ENCODE peak calls at places on chromosomes 16 and 17, in eight cellular contexts. U is CD4-positive, alpha-beta T cell; J is epithelial cell of esophagus; C is heart right ventricle; E is kidney; D is OCI-LY7; W is GM23338; O is heart left ventricle. K is an unnamed sample.

GRCh38 chr17:15651583-15652110 is 32.1 kb upstream of the FBXW10B start:
- DNase-seq in U (no peak), J (peak), C (peak), E (peak), D (peak), W (peak), O (peak), K (no peak)

GRCh38 chr16:53052519-53053501 is at the start of gene CHD9NB:
- DNase-seq in U (no peak), J (peak), C (no peak), E (peak), D (no peak), W (no peak), O (no peak), K (no peak)

GRCh38 chr17:60602385-60602742 is 2.4 kb downstream of the PPM1D start:
- DNase-seq in U (no peak), J (no peak), C (no peak), E (no peak), D (no peak), W (no peak), O (no peak), K (no peak)

GRCh38 chr17:27455569-27455913 is 707 bp upstream of the KSR1 start:
- DNase-seq in U (no peak), J (no peak), C (no peak), E (no peak), D (no peak), W (no peak), O (no peak), K (no peak)

GRCh38 chr16:2840914-2841313 is 10.8 kb downstream of the ZG16B start:
- DNase-seq in U (no peak), J (no peak), C (no peak), E (peak), D (no peak), W (no peak), O (no peak), K (no peak)

GRCh38 chr17:40557531-40558299 is 7.6 kb downstream of the CCR7 start:
- DNase-seq in U (no peak), J (no peak), C (no peak), E (peak), D (no peak), W (no peak), O (peak), K (no peak)

GRCh38 chr16:56246051-56246817 is 54.9 kb downstream of the GNAO1 start:
- DNase-seq in U (no peak), J (peak), C (no peak), E (peak), D (no peak), W (peak), O (no peak), K (no peak)

GRCh38 chr17:71975331-71975801 is 145.5 kb upstream of the SOX9 start:
- DNase-seq in U (no peak), J (peak), C (peak), E (peak), D (no peak), W (peak), O (peak), K (no peak)

GRCh38 chr16:734981-735881 is 5.6 kb downstream of the CIAO3 start:
- DNase-seq in U (no peak), J (no peak), C (no peak), E (no peak), D (no peak), W (no peak), O (no peak), K (no peak)

GRCh38 chr17:2936771-2937321 is 126.6 kb downstream of the OR1D5 start:
- DNase-seq in U (no peak), J (no peak), C (no peak), E (no peak), D (no peak), W (no peak), O (no peak), K (no peak)

GRCh38 chr17:6005939-6006338 is 64.2 kb upstream of the WSCD1 start:
- DNase-seq in U (no peak), J (no peak), C (no peak), E (no peak), D (no peak), W (no peak), O (no peak), K (no peak)

GRCh38 chr17:55279788-55280579 is 15.2 kb downstream of the HLF start:
- DNase-seq in U (no peak), J (no peak), C (no peak), E (no peak), D (no peak), W (no peak), O (no peak), K (no peak)

GRCh38 chr17:72189781-72190593 is 69.2 kb downstream of the SOX9 start:
- DNase-seq in U (no peak), J (no peak), C (no peak), E (no peak), D (no peak), W (no peak), O (no peak), K (no peak)

GRCh38 chr16:68528686-68529379 is 10.3 kb upstream of the ZFP90 start:
- DNase-seq in U (peak), J (peak), C (peak), E (peak), D (peak), W (peak), O (peak), K (peak)

GRCh38 chr17:18018411-18018921 is 20.5 kb downstream of the ATPAF2 start:
- DNase-seq in U (no peak), J (no peak), C (no peak), E (no peak), D (no peak), W (no peak), O (no peak), K (no peak)

GRCh38 chr16:10979717-10980601 is 35.6 kb downstream of the CLEC16A start:
- DNase-seq in U (no peak), J (peak), C (no peak), E (no peak), D (no peak), W (peak), O (peak), K (no peak)

GRCh38 chr16:10982430-10983174 is 38.2 kb downstream of the CLEC16A start:
- DNase-seq in U (no peak), J (no peak), C (no peak), E (no peak), D (peak), W (no peak), O (peak), K (no peak)

GRCh38 chr16:10983175-10983558 is 38.8 kb downstream of the CLEC16A start:
- DNase-seq in U (no peak), J (peak), C (no peak), E (no peak), D (peak), W (no peak), O (no peak), K (no peak)

GRCh38 chr16:10980811-10981210 is 36.4 kb downstream of the CLEC16A start:
- DNase-seq in U (no peak), J (no peak), C (no peak), E (no peak), D (no peak), W (no peak), O (no peak), K (no peak)

DNA sequence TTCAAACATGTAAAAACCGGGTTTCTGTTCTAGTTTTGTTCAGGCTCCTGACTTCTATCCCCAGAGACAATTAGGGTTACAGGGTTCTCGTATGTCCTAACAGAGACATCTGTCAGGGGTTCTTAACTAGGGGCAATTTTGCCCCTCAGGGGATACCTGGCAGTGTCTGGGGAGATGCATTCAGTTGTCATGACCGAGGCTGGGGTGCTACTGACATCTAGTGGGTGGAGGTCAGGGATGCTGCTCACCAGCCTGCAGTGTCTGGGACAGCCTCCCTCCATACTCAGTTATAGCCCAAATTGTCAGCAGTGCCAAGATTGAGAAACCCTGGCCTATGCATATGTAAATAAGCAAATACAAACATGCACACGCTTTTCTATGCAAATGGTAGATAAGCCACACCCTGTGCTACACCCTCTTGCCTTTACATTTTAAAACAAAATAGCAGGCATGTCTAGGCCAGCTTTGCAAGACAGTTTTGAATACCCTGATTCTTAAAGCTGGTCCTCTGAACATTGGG is 37.4 kb downstream of the CLEC16A start:
- DNase-seq in U (peak), J (peak), C (no peak), E (no peak), D (peak), W (peak), O (no peak), K (no peak)
- TF ChIP-seq CTCF in U (no peak), J (peak), C (no peak), E (no peak), D (peak), W (peak), O (no peak), K (peak)

GRCh38 chr17:64216385-64217248 is 46.4 kb downstream of the TEX2 start:
- DNase-seq in U (no peak), J (no peak), C (peak), E (no peak), D (no peak), W (peak), O (peak), K (no peak)
- TF ChIP-seq CTCF in U (no peak), J (no peak), C (peak), E (no peak), D (peak), W (peak), O (no peak), K (peak)

GRCh38 chr17:81905993-81906392 is 4.0 kb downstream of the NPB start:
- DNase-seq in U (no peak), J (no peak), C (no peak), E (peak), D (no peak), W (no peak), O (no peak), K (no peak)

GRCh38 chr17:81904600-81905423 is 2.8 kb downstream of the NPB start:
- DNase-seq in U (no peak), J (no peak), C (no peak), E (peak), D (no peak), W (no peak), O (no peak), K (peak)

GRCh38 chr17:81905424-81905875 is 3.4 kb downstream of the NPB start:
- DNase-seq in U (no peak), J (no peak), C (no peak), E (peak), D (no peak), W (no peak), O (no peak), K (no peak)

GRCh38 chr17:81907219-81908145 is 3.7 kb downstream of the PCYT2 start:
- DNase-seq in U (no peak), J (no peak), C (no peak), E (no peak), D (no peak), W (no peak), O (no peak), K (no peak)

DNA sequence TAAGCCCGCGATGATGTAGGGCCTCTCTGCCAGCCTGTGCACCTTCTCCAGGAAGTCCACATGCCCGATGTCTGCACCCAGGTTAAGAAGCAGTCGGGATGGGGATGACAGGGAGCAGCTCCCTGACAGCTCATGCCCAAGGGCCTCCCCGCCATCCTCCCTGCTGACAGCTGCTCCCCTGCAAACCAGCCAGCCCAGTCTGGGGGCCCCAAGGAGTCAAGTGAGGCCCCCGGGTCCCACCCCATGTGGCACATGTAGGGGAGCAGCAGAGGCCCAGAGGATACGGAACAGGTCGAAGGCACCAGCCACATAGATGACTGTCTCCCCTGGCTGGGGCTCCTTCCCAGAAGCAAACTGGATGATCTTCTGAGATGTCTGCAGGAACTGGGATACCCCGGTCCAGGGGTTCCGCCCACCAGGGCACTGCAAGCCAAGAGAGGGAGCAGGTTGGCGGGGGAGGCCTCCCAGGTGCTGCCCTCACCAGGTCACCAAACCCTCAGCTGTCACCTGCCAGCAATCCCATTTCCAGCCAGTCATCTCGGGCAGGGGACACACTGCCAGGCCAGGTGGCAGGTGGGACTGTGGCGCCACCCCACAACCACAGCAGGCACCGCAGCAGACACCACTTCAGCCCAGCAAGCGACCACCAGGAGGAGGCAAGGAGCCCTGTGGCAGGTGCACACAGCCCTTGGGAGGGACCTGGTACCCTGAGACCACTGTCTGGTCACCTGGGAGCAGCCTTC is 4.6 kb downstream of the PCYT2 start:
- DNase-seq in U (no peak), J (no peak), C (peak), E (no peak), D (peak), W (peak), O (no peak), K (no peak)
- TF ChIP-seq CTCF in U (no peak), J (peak), C (no peak), E (no peak), D (peak), W (peak), O (no peak), K (no peak)

GRCh38 chr17:62996221-62996620 is 30.2 kb downstream of the TANC2 start:
- DNase-seq in U (no peak), J (no peak), C (no peak), E (no peak), D (no peak), W (no peak), O (no peak), K (no peak)

GRCh38 chr17:62994931-62995330 is 28.9 kb downstream of the TANC2 start:
- DNase-seq in U (no peak), J (peak), C (no peak), E (no peak), D (no peak), W (no peak), O (no peak), K (no peak)

GRCh38 chr17:62998665-62999393 is 32.8 kb downstream of the TANC2 start:
- DNase-seq in U (no peak), J (peak), C (no peak), E (no peak), D (no peak), W (no peak), O (no peak), K (no peak)

DNA sequence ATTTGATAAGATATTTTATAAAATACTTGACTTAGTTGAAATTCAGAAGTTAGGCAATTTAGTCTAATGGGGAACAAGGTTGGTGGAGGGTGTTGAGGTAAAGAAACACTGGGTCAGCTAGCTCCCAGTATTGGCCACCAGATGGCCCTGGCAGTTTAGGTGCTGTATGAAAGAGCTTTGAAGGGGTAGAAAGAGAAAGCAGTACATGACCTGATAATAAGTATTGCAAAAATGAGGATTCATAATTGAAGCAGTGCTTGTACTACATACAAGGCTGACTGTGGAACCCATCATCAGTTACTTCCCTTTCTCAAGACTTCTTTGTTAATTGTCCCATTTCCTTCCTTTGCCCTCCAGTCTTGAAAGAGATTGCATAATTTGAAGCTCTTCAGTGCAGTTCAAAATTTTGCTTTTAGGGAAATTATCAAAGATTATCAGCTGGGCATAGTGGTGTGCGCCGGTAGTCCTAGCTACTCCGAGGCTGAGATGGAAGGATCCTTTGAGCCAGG is 29.4 kb downstream of the TANC2 start:
- DNase-seq in U (no peak), J (peak), C (no peak), E (no peak), D (peak), W (peak), O (no peak), K (no peak)
- TF ChIP-seq CTCF in U (peak), J (peak), C (peak), E (peak), D (peak), W (peak), O (peak), K (peak)

DNA sequence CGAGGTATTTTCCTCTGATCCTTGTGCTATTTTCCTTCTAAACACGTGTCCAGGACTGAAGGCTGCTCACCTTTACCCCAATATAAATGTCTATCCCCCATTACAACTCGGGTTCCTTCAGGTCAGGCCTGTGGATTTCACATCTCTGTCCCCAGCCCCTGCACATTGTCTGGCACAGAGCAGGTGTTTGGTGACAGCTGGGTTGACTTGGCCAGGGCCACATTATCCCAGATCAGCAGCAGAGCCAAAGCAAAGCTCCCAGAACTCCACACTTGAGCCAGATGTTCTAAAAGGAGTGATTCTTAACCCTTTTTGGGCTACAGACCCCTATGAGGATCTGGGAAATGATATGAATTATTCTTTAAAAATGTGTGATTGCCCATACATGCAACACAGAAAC is 18.0 kb upstream of the SPATA32 start:
- DNase-seq in U (no peak), J (no peak), C (no peak), E (peak), D (no peak), W (no peak), O (peak), K (no peak)
- TF ChIP-seq CTCF in U (no peak), J (no peak), C (no peak), E (no peak), D (no peak), W (no peak), O (no peak), K (no peak)

GRCh38 chr16:10942352-10943297 is at the start of gene DEXI:
- DNase-seq in U (peak), J (peak), C (peak), E (peak), D (peak), W (peak), O (peak), K (peak)
- TF ChIP-seq CTCF in U (no peak), J (peak), C (peak), E (peak), D (no peak), W (no peak), O (no peak), K (peak)

DNA sequence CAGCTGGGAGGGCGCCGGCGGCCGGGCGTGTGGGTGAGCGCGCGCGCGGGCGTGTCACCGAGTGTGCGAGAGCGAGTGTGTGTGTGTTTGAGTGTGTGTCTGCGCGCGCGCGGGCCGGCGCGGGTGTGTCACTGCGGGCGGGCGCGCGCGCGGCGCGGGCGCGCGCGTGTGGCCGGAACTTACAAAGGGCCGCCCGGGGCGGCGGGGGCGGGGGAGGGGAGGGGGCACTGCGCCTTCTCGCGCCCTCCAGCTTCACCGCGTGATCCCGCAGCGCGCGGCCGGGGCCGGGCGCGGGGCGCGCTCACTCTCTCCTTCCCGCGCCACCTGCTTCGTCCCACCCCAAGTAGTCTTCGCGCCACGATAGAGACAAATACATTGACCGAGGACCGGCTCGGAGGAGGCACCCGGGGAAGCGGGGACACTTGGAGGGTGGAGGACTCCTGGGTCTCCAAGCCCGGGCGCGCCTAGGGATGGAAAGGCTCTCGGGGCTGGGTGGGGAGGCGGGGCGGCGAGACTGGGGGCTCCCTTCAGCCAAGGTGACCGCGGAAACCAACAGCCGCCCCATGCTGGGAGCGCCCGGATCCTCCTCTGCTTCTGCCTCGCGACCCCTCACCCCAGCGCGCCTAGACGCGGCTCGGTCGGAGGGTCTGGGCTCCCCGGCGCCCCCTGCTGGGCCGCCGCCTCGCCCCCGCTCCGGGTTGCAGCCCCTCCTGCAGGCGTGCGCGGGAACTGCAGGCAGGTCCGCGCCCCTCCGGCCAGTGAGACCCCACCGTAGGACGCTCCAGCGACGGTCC is at the start of gene SRCIN1:
- DNase-seq in U (peak), J (peak), C (peak), E (no peak), D (peak), W (peak), O (peak), K (peak)
- TF ChIP-seq CTCF in U (peak), J (peak), C (peak), E (peak), D (peak), W (peak), O (peak), K (peak)